ENCODE peak calls at places on chromosome X, in seven cellular contexts. W is T47D; R is choroid plexus epithelial cell; L is activated naive CD4-positive, alpha-beta T cell; B is GM19239; C is NCI-H1092; V is T-cell. Q is an unnamed sample.

GRCh38 chrX:132488092-132488749 is 617 bp downstream of the MBNL3 start:
- DNase-seq in W (no peak), R (peak; percentile 37), L (peak; percentile 6), B (no peak), C (peak; percentile 26), V (no peak), Q (no peak)

GRCh38 chrX:270848-271367 is 10.3 kb upstream of the PLCXD1 start:
- DNase-seq in W (no peak), R (no peak), L (no peak), B (no peak), C (no peak), V (no peak), Q (no peak)

GRCh38 chrX:101619336-101619735 is 1.5 kb upstream of the ARMCX6 start:
- DNase-seq in W (no peak), R (peak; percentile 18), L (no peak), B (no peak), C (no peak), V (no peak), Q (no peak)

GRCh38 chrX:13009256-13009655 is 34.3 kb downstream of the TMSB4X start:
- DNase-seq in W (no peak), R (no peak), L (no peak), B (no peak), C (no peak), V (no peak), Q (peak; percentile 53)

GRCh38 chrX:19513383-19513782 is 1.9 kb downstream of the MAP3K15 start:
- DNase-seq in W (peak; percentile 17), R (peak; percentile 5), L (no peak), B (no peak), C (peak; percentile 26), V (no peak), Q (no peak)

GRCh38 chrX:42686296-42686695 is 91.7 kb downstream of the PPP1R2C start:
- DNase-seq in W (no peak), R (no peak), L (no peak), B (no peak), C (no peak), V (no peak), Q (no peak)

GRCh38 chrX:24410514-24411189 is 50.2 kb downstream of the SUPT20HL1 start:
- DNase-seq in W (no peak), R (no peak), L (no peak), B (no peak), C (peak; percentile 23), V (no peak), Q (no peak)

GRCh38 chrX:10579018-10579752 is 41.2 kb downstream of the MID1 start:
- DNase-seq in W (no peak), R (peak; percentile 76), L (no peak), B (no peak), C (no peak), V (no peak), Q (no peak)

GRCh38 chrX:103845165-103845653 is 13.2 kb upstream of the RAB9B start:
- DNase-seq in W (no peak), R (peak; percentile 90), L (peak; percentile 1), B (peak; percentile 13), C (peak; percentile 21), V (peak; percentile 33), Q (peak; percentile 47)

GRCh38 chrX:118679290-118679689 is 48.1 kb upstream of the IL13RA1 start:
- DNase-seq in W (no peak), R (no peak), L (no peak), B (no peak), C (no peak), V (no peak), Q (no peak)

GRCh38 chrX:39816871-39817731 is 280.7 kb downstream of the BCOR start:
- DNase-seq in W (no peak), R (peak; percentile 48), L (no peak), B (no peak), C (no peak), V (no peak), Q (no peak)

GRCh38 chrX:11543249-11543648 is 122.5 kb downstream of the ARHGAP6 start:
- DNase-seq in W (no peak), R (no peak), L (no peak), B (no peak), C (no peak), V (no peak), Q (no peak)

GRCh38 chrX:71118985-71119535 is 664 bp downstream of the MED12 start:
- DNase-seq in W (no peak), R (no peak), L (no peak), B (no peak), C (no peak), V (no peak), Q (no peak)

GRCh38 chrX:30612250-30612655 is 34.7 kb upstream of the TASL start:
- DNase-seq in W (no peak), R (no peak), L (no peak), B (no peak), C (peak; percentile 37), V (no peak), Q (no peak)

GRCh38 chrX:10071451-10072163 is 85.2 kb upstream of the CLCN4 start:
- DNase-seq in W (no peak), R (peak; percentile 23), L (no peak), B (no peak), C (peak; percentile 69), V (no peak), Q (no peak)

GRCh38 chrX:44352739-44353138 is 9.3 kb upstream of the EFHC2 start:
- DNase-seq in W (no peak), R (no peak), L (no peak), B (no peak), C (no peak), V (no peak), Q (no peak)

GRCh38 chrX:150694738-150695410 is 1.7 kb downstream of the MTMR1 start:
- DNase-seq in W (no peak), R (no peak), L (no peak), B (no peak), C (no peak), V (no peak), Q (no peak)

GRCh38 chrX:155766321-155766720 is 114.8 kb upstream of the VAMP7 start:
- DNase-seq in W (no peak), R (no peak), L (no peak), B (no peak), C (no peak), V (no peak), Q (no peak)

GRCh38 chrX:28058906-28059305 is 77.7 kb upstream of the DCAF8L1 start:
- DNase-seq in W (no peak), R (peak; percentile 19), L (no peak), B (no peak), C (no peak), V (no peak), Q (no peak)

GRCh38 chrX:155215443-155216178 is 649 bp upstream of the VBP1 start:
- DNase-seq in W (no peak), R (peak; percentile 2), L (no peak), B (no peak), C (no peak), V (no peak), Q (no peak)

GRCh38 chrX:19798423-19798822 is 89.0 kb downstream of the SH3KBP1 start:
- DNase-seq in W (no peak), R (no peak), L (no peak), B (no peak), C (no peak), V (no peak), Q (no peak)

GRCh38 chrX:28847423-28847822 is 260.2 kb downstream of the IL1RAPL1 start:
- DNase-seq in W (no peak), R (peak; percentile 77), L (no peak), B (no peak), C (no peak), V (no peak), Q (no peak)

GRCh38 chrX:15908891-15909290 is 54.3 kb upstream of the AP1S2 start:
- DNase-seq in W (no peak), R (no peak), L (no peak), B (no peak), C (no peak), V (no peak), Q (no peak)

GRCh38 chrX:70030242-70030823 is 19.4 kb downstream of the AWAT2 start:
- DNase-seq in W (peak; percentile 14), R (peak; percentile 68), L (no peak), B (peak; percentile 27), C (peak; percentile 46), V (peak; percentile 5), Q (no peak)

GRCh38 chrX:132216806-132217202 is 2.4 kb downstream of the RAP2C start:
- DNase-seq in W (no peak), R (peak; percentile 51), L (no peak), B (no peak), C (no peak), V (peak; percentile 9), Q (no peak)

GRCh38 chrX:138925330-138925729 is 213.8 kb upstream of the FGF13 start:
- DNase-seq in W (no peak), R (peak; percentile 8), L (no peak), B (no peak), C (no peak), V (no peak), Q (no peak)

GRCh38 chrX:48071064-48071985 is at the start of gene ZNF630:
- DNase-seq in W (peak; percentile 87), R (peak; percentile 67), L (peak; percentile 2), B (peak; percentile 48), C (peak; percentile 76), V (peak; percentile 46), Q (peak; percentile 80)

GRCh38 chrX:112698946-112699345 is 19.2 kb upstream of the LHFPL1 start:
- DNase-seq in W (no peak), R (no peak), L (no peak), B (no peak), C (no peak), V (no peak), Q (no peak)

GRCh38 chrX:47232803-47233332 is at the start of gene USP11:
- DNase-seq in W (no peak), R (peak; percentile 47), L (peak; percentile 27), B (peak; percentile 28), C (peak; percentile 69), V (peak; percentile 59), Q (no peak)

GRCh38 chrX:41332408-41332987 is 1.5 kb upstream of the DDX3X start:
- DNase-seq in W (no peak), R (peak; percentile 58), L (peak; percentile 2), B (no peak), C (no peak), V (no peak), Q (peak; percentile 52)

Q was measured in breast epithelium.